ENCODE peak calls at places on chromosome 12, in five cellular contexts. One of them, this sample, is unnamed. For H3K4me1, the result is how much of the 10 kb centered on the place peaks cover.

GRCh38 chr12:131363841-131364425 is 347.0 kb upstream of the SFSWAP start:
- DNase-seq in ovary: peak
- DNase-seq in pancreas: no peak
- DNase-seq in OCI-LY7: no peak
- DNase-seq in CD8-positive, alpha-beta memory T cell: no peak
- DNase-seq in this sample: no peak

GRCh38 chr12:67280572-67280971 is 11.4 kb downstream of the CAND1 start:
- DNase-seq in ovary: no peak
- DNase-seq in pancreas: no peak
- DNase-seq in OCI-LY7: no peak
- DNase-seq in CD8-positive, alpha-beta memory T cell: no peak
- DNase-seq in this sample: no peak

GRCh38 chr12:3520711-3521110 is 29.7 kb downstream of the PRMT8 start:
- DNase-seq in ovary: no peak
- DNase-seq in pancreas: no peak
- DNase-seq in OCI-LY7: no peak
- DNase-seq in CD8-positive, alpha-beta memory T cell: no peak
- DNase-seq in this sample: no peak

GRCh38 chr12:29516431-29516875 is 19.0 kb upstream of the OVCH1 start:
- DNase-seq in ovary: no peak
- DNase-seq in pancreas: no peak
- DNase-seq in OCI-LY7: no peak
- DNase-seq in CD8-positive, alpha-beta memory T cell: no peak
- DNase-seq in this sample: no peak

GRCh38 chr12:89038831-89039509 is 313.3 kb downstream of the DUSP6 start:
- DNase-seq in ovary: no peak
- DNase-seq in pancreas: no peak
- DNase-seq in OCI-LY7: no peak
- DNase-seq in CD8-positive, alpha-beta memory T cell: no peak
- DNase-seq in this sample: no peak

GRCh38 chr12:20798561-20798960 is 11.9 kb upstream of the SLCO1B3 start:
- DNase-seq in ovary: no peak
- DNase-seq in pancreas: no peak
- DNase-seq in OCI-LY7: peak
- DNase-seq in CD8-positive, alpha-beta memory T cell: no peak
- DNase-seq in this sample: no peak

GRCh38 chr12:2779281-2779680 is 15.5 kb upstream of the FKBP4 start:
- DNase-seq in ovary: no peak
- DNase-seq in pancreas: no peak
- DNase-seq in OCI-LY7: no peak
- DNase-seq in CD8-positive, alpha-beta memory T cell: no peak
- DNase-seq in this sample: no peak

GRCh38 chr12:48795550-48796455 is 6.9 kb upstream of the ADCY6 start:
- DNase-seq in ovary: peak
- DNase-seq in pancreas: peak
- DNase-seq in OCI-LY7: peak
- DNase-seq in CD8-positive, alpha-beta memory T cell: peak
- DNase-seq in this sample: no peak

GRCh38 chr12:117139025-117139717 is 40.0 kb upstream of the TESC start:
- DNase-seq in ovary: no peak
- DNase-seq in pancreas: no peak
- DNase-seq in OCI-LY7: no peak
- DNase-seq in CD8-positive, alpha-beta memory T cell: no peak
- DNase-seq in this sample: no peak

GRCh38 chr12:74871817-74872216 is 334.2 kb downstream of the ATXN7L3B start:
- DNase-seq in ovary: no peak
- DNase-seq in pancreas: no peak
- DNase-seq in OCI-LY7: no peak
- DNase-seq in CD8-positive, alpha-beta memory T cell: no peak
- DNase-seq in this sample: no peak

GRCh38 chr12:24879644-24880043 is 69.3 kb downstream of the BCAT1 start:
- DNase-seq in ovary: no peak
- DNase-seq in pancreas: no peak
- DNase-seq in OCI-LY7: no peak
- DNase-seq in CD8-positive, alpha-beta memory T cell: no peak
- DNase-seq in this sample: no peak

GRCh38 chr12:26197832-26198231 is 2.5 kb downstream of the SSPN start:
- DNase-seq in ovary: no peak
- DNase-seq in pancreas: no peak
- DNase-seq in OCI-LY7: no peak
- DNase-seq in CD8-positive, alpha-beta memory T cell: no peak
- DNase-seq in this sample: no peak

GRCh38 chr12:6285063-6285477 is 25.4 kb upstream of the PLEKHG6 start:
- DNase-seq in ovary: peak
- DNase-seq in pancreas: no peak
- DNase-seq in OCI-LY7: peak
- DNase-seq in CD8-positive, alpha-beta memory T cell: peak
- DNase-seq in this sample: no peak

GRCh38 chr12:88247241-88247643 is 105.1 kb downstream of the TMTC3 start:
- DNase-seq in ovary: no peak
- DNase-seq in pancreas: no peak
- DNase-seq in OCI-LY7: no peak
- DNase-seq in CD8-positive, alpha-beta memory T cell: no peak
- DNase-seq in this sample: no peak

GRCh38 chr12:5511644-5512584 is 80.0 kb downstream of the NTF3 start:
- DNase-seq in ovary: peak
- DNase-seq in pancreas: no peak
- DNase-seq in OCI-LY7: peak
- DNase-seq in CD8-positive, alpha-beta memory T cell: no peak
- DNase-seq in this sample: no peak

GRCh38 chr12:118319627-118320026 is 53.1 kb downstream of the TAOK3 start:
- DNase-seq in ovary: no peak
- DNase-seq in pancreas: no peak
- DNase-seq in OCI-LY7: no peak
- DNase-seq in CD8-positive, alpha-beta memory T cell: no peak
- DNase-seq in this sample: no peak

GRCh38 chr12:124423683-124424515 is 129.0 kb downstream of the RFLNA start:
- DNase-seq in ovary: no peak
- DNase-seq in pancreas: no peak
- DNase-seq in OCI-LY7: no peak
- DNase-seq in CD8-positive, alpha-beta memory T cell: no peak
- DNase-seq in this sample: no peak

GRCh38 chr12:124188561-124189405 is 106.1 kb upstream of the RFLNA start:
- DNase-seq in ovary: peak
- DNase-seq in pancreas: no peak
- DNase-seq in OCI-LY7: no peak
- DNase-seq in CD8-positive, alpha-beta memory T cell: no peak
- DNase-seq in this sample: no peak

GRCh38 chr12:93580682-93581081 is 8.2 kb downstream of the SOCS2 start:
- DNase-seq in ovary: no peak
- DNase-seq in pancreas: no peak
- DNase-seq in OCI-LY7: no peak
- DNase-seq in CD8-positive, alpha-beta memory T cell: no peak
- DNase-seq in this sample: no peak
- H3K4me1 ChIP-seq in ovary: under half
- H3K4me1 ChIP-seq in pancreas: under half
- H3K4me1 ChIP-seq in OCI-LY7: under half
- H3K4me1 ChIP-seq in CD8-positive, alpha-beta memory T cell: under half
- H3K4me1 ChIP-seq in this sample: under half

GRCh38 chr12:51131745-51132521 is 41.0 kb downstream of the TFCP2 start:
- DNase-seq in ovary: no peak
- DNase-seq in pancreas: no peak
- DNase-seq in OCI-LY7: no peak
- DNase-seq in CD8-positive, alpha-beta memory T cell: no peak
- DNase-seq in this sample: no peak
- H3K4me1 ChIP-seq in ovary: under half
- H3K4me1 ChIP-seq in pancreas: under half
- H3K4me1 ChIP-seq in OCI-LY7: under half
- H3K4me1 ChIP-seq in CD8-positive, alpha-beta memory T cell: under half
- H3K4me1 ChIP-seq in this sample: under half

GRCh38 chr12:113833422-113833821 is 132.7 kb downstream of the RBM19 start:
- DNase-seq in ovary: no peak
- DNase-seq in pancreas: no peak
- DNase-seq in OCI-LY7: no peak
- DNase-seq in CD8-positive, alpha-beta memory T cell: no peak
- DNase-seq in this sample: no peak

GRCh38 chr12:113826805-113827204 is 139.3 kb downstream of the RBM19 start:
- DNase-seq in ovary: no peak
- DNase-seq in pancreas: no peak
- DNase-seq in OCI-LY7: no peak
- DNase-seq in CD8-positive, alpha-beta memory T cell: no peak
- DNase-seq in this sample: no peak

GRCh38 chr12:113831486-113831885 is 134.6 kb downstream of the RBM19 start:
- DNase-seq in ovary: peak
- DNase-seq in pancreas: no peak
- DNase-seq in OCI-LY7: no peak
- DNase-seq in CD8-positive, alpha-beta memory T cell: no peak
- DNase-seq in this sample: no peak

GRCh38 chr12:113829212-113829611 is 136.9 kb downstream of the RBM19 start:
- DNase-seq in ovary: no peak
- DNase-seq in pancreas: no peak
- DNase-seq in OCI-LY7: no peak
- DNase-seq in CD8-positive, alpha-beta memory T cell: no peak
- DNase-seq in this sample: no peak

GRCh38 chr12:113831016-113831415 is 135.1 kb downstream of the RBM19 start:
- DNase-seq in ovary: no peak
- DNase-seq in pancreas: no peak
- DNase-seq in OCI-LY7: no peak
- DNase-seq in CD8-positive, alpha-beta memory T cell: no peak
- DNase-seq in this sample: no peak
- H3K4me1 ChIP-seq in ovary: under half
- H3K4me1 ChIP-seq in pancreas: under half
- H3K4me1 ChIP-seq in OCI-LY7: under half
- H3K4me1 ChIP-seq in CD8-positive, alpha-beta memory T cell: under half
- H3K4me1 ChIP-seq in this sample: under half

GRCh38 chr12:119613319-119613936 is 19.9 kb downstream of the TMEM233 start:
- DNase-seq in ovary: no peak
- DNase-seq in pancreas: no peak
- DNase-seq in OCI-LY7: no peak
- DNase-seq in CD8-positive, alpha-beta memory T cell: no peak
- DNase-seq in this sample: no peak
- H3K4me1 ChIP-seq in ovary: under half
- H3K4me1 ChIP-seq in pancreas: under half
- H3K4me1 ChIP-seq in OCI-LY7: under half
- H3K4me1 ChIP-seq in CD8-positive, alpha-beta memory T cell: under half
- H3K4me1 ChIP-seq in this sample: under half

DNA sequence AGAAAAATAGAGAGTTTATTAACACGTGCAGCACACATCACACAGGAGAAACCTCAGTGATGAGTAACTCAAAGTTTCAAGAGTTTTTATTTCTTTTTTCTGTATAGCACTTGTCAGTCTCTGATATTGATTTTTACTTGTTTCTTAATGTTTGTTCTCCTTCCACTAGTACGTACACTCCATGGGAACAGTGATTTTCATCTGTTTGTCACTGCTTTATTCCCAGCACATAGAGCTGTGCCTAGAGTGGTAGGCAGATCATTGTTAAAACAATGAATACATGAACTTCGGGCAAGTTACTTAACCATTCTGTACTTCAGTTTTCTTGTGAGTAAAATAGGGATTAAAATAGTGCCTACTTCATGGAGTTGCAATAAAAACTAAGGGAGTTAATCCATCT is 46.6 kb downstream of the ETV6 start:
- DNase-seq in ovary: no peak
- DNase-seq in pancreas: no peak
- DNase-seq in OCI-LY7: no peak
- DNase-seq in CD8-positive, alpha-beta memory T cell: no peak
- DNase-seq in this sample: no peak
- H3K4me1 ChIP-seq in ovary: under half
- H3K4me1 ChIP-seq in pancreas: under half
- H3K4me1 ChIP-seq in OCI-LY7: under half
- H3K4me1 ChIP-seq in CD8-positive, alpha-beta memory T cell: under half
- H3K4me1 ChIP-seq in this sample: under half

This sample was measured in thoracic aorta.